ENCODE peak calls at places on chromosomes 16 and 17, in seven cellular contexts. L is thoracic aorta; E is mammary epithelial cell; J is heart right ventricle; F is CD8-positive, alpha-beta memory T cell; Q is stomach; S is Peyer's patch. D is an unnamed sample. For H3K4me1, the result is how much of the 10 kb centered on the place peaks cover.

GRCh38 chr17:17703608-17703919 is 22.3 kb downstream of the RAI1 start:
- DNase-seq in L (no peak), E (no peak), J (no peak), F (no peak), Q (no peak), S (no peak), D (no peak)

GRCh38 chr17:31802502-31802901 is 56.5 kb downstream of the COPRS start:
- DNase-seq in L (no peak), E (no peak), J (peak), F (no peak), Q (no peak), S (no peak), D (no peak)

GRCh38 chr16:62225675-62226074 is 189.4 kb upstream of the CDH8 start:
- DNase-seq in L (no peak), E (peak), J (peak), F (no peak), Q (peak), S (peak), D (peak)

GRCh38 chr17:17512866-17513265 is 16.7 kb upstream of the RASD1 start:
- DNase-seq in L (no peak), E (no peak), J (no peak), F (no peak), Q (no peak), S (no peak), D (no peak)

GRCh38 chr17:82881900-82882714 is 42.3 kb upstream of the ZNF750 start:
- DNase-seq in L (no peak), E (no peak), J (peak), F (no peak), Q (peak), S (no peak), D (no peak)

GRCh38 chr17:41937970-41938851 is 7.8 kb downstream of the ODAD4 start:
- DNase-seq in L (no peak), E (no peak), J (peak), F (no peak), Q (peak), S (no peak), D (no peak)

GRCh38 chr16:79165541-79165940 is 435.0 kb downstream of the MAF start:
- DNase-seq in L (no peak), E (no peak), J (no peak), F (no peak), Q (no peak), S (no peak), D (peak)

GRCh38 chr17:82863941-82864720 is 24.3 kb upstream of the ZNF750 start:
- DNase-seq in L (no peak), E (peak), J (no peak), F (peak), Q (peak), S (peak), D (peak)

GRCh38 chr17:55219484-55219883 is 45.3 kb upstream of the HLF start:
- DNase-seq in L (no peak), E (no peak), J (no peak), F (no peak), Q (no peak), S (no peak), D (no peak)

GRCh38 chr17:38444151-38444550 is 15.9 kb downstream of the ARHGAP23 start:
- DNase-seq in L (no peak), E (peak), J (peak), F (peak), Q (peak), S (peak), D (peak)

GRCh38 chr17:50271173-50271750 is 3.0 kb upstream of the TMEM92 start:
- DNase-seq in L (no peak), E (no peak), J (no peak), F (no peak), Q (no peak), S (no peak), D (no peak)

GRCh38 chr17:33291248-33292183 is 1.6 kb downstream of the ASIC2 start:
- DNase-seq in L (no peak), E (peak), J (peak), F (no peak), Q (no peak), S (peak), D (peak)

GRCh38 chr17:32487460-32488176 is 825 bp downstream of the CDK5R1 start:
- DNase-seq in L (no peak), E (no peak), J (no peak), F (no peak), Q (no peak), S (peak), D (no peak)

GRCh38 chr16:75244844-75245758 is 6.3 kb downstream of the BCAR1 start:
- DNase-seq in L (peak), E (peak), J (peak), F (no peak), Q (peak), S (peak), D (peak)

GRCh38 chr16:5006348-5007193 is 27.2 kb downstream of the NAGPA start:
- DNase-seq in L (no peak), E (no peak), J (no peak), F (no peak), Q (no peak), S (no peak), D (no peak)

GRCh38 chr16:18072161-18072560 is 264.4 kb downstream of the NPIPA8 start:
- DNase-seq in L (no peak), E (no peak), J (no peak), F (no peak), Q (no peak), S (no peak), D (no peak)

GRCh38 chr17:83062818-83063671 is 16.4 kb upstream of the METRNL start:
- DNase-seq in L (peak), E (no peak), J (no peak), F (no peak), Q (peak), S (peak), D (peak)

GRCh38 chr16:48164907-48165715 is 9.3 kb upstream of the ABCC12 start:
- DNase-seq in L (peak), E (peak), J (peak), F (peak), Q (peak), S (peak), D (peak)

GRCh38 chr17:29585080-29585751 is 4.2 kb downstream of the GIT1 start:
- DNase-seq in L (no peak), E (no peak), J (peak), F (no peak), Q (no peak), S (no peak), D (no peak)

GRCh38 chr17:59427425-59427921 is 96.0 kb downstream of the YPEL2 start:
- DNase-seq in L (no peak), E (peak), J (no peak), F (no peak), Q (no peak), S (no peak), D (peak)

GRCh38 chr16:56625140-56625942 is at the start of gene MT1E:
- DNase-seq in L (no peak), E (peak), J (peak), F (peak), Q (peak), S (peak), D (peak)

GRCh38 chr16:56628486-56629035 is 3.0 kb downstream of the MT1E start:
- DNase-seq in L (no peak), E (no peak), J (no peak), F (no peak), Q (no peak), S (no peak), D (no peak)

GRCh38 chr16:56629531-56629930 is 2.9 kb upstream of the MT1M start:
- DNase-seq in L (no peak), E (no peak), J (no peak), F (no peak), Q (no peak), S (no peak), D (no peak)

GRCh38 chr16:56625943-56626654 is 518 bp downstream of the MT1E start:
- DNase-seq in L (peak), E (no peak), J (peak), F (no peak), Q (no peak), S (no peak), D (peak)

GRCh38 chr16:56626685-56627084 is 1.1 kb downstream of the MT1E start:
- DNase-seq in L (no peak), E (no peak), J (no peak), F (no peak), Q (no peak), S (no peak), D (no peak)
- H3K27ac ChIP-seq in L (peak), E (peak), J (peak), F (no peak), Q (peak), S (no peak), D (peak)

DNA sequence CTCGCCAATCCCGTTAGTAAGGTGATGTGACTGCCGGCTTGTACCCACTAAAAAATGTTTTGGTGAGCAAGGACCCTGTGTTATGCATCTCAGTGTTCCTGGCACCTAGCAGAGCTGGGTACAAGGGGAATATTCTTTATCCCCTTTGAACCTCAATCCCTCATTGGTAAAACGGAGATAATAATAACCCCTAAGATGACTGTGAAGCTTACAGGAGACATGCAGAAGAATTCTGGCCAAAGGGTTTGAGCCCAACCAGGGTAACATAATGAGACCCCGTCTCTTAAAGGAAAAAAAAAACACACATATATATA is 896 bp downstream of the GGA2 start:
- DNase-seq in L (no peak), E (no peak), J (no peak), F (no peak), Q (no peak), S (no peak), D (no peak)
- H3K4me1 ChIP-seq in L (half or more), E (under half), J (under half), F (half or more), Q (under half), S (under half), D (under half)

GRCh38 chr17:40074871-40075215 is 12.1 kb downstream of the THRA start:
- DNase-seq in L (no peak), E (no peak), J (no peak), F (no peak), Q (no peak), S (no peak), D (no peak)
- H3K27ac ChIP-seq in L (peak), E (no peak), J (peak), F (no peak), Q (peak), S (peak), D (peak)

DNA sequence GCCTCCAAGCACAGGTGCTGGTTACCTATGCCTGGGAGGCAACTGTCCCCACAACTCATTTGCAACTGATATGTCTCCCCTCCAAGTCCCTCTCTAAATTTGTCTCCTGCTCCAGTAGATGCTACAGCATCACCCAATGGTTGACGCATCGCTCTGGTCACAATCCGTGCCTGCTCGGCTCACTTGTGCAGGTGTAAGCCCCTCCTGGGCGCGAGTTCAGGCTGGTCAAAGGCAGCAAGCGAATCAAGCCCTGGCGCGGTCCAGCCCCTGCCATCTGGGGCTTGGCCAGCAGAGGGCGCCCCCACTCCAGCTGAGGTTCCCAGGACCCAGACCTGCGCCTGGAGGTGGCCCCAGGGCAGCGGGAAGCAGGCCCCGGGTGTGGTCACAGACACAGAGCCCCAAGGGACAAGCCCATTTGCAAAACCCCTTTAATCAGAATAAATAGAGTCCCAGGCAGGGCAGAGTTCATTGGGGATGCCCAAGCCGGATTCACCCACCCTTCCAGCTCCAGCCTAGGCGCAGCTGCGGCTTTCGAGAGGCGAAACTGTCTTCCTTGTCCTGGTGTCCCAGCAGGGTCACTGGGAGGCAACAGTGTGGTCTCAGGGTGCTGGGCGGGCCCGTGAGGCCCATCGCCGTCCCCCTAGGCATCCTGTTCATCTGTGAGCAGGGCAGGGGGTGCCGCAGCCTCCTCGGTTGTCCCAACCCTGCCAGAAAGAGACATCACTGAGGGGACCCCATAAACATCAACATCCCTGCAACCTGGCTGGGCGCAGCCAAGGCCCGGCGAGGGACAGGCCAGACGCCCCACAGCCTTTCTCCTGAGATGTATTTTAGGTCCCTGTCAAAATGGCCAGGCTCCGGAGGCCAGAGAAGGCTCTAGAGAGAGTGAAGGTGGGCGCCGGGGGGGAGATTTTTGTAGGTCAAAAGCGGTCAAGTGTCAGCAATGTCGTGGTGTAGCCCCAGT is 15.8 kb downstream of the TMC6 start:
- DNase-seq in L (no peak), E (peak), J (peak), F (peak), Q (peak), S (peak), D (peak)
- H3K4me1 ChIP-seq in L (under half), E (under half), J (under half), F (under half), Q (under half), S (under half), D (under half)

DNA sequence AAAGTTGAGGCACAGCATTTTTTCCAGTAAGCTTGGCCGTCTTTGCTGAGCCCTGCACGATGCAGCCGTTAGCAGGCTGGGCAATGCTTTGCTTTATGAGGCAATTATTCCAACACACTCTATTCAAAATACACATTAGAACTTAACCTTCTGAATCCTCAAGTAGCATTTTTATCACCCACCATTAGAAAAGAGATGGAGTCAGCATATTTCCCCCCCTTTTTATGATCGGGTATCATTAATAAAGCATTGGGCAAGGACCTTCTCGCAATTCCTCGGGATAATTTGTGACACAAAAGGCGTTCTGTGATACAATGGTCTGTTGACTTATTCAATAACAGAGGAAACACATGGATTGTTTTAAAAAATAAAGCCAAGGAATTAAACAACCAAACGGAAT is 374.5 kb upstream of the RBFOX1 start:
- DNase-seq in L (no peak), E (no peak), J (no peak), F (no peak), Q (no peak), S (no peak), D (no peak)
- H3K27ac ChIP-seq in L (no peak), E (no peak), J (no peak), F (no peak), Q (no peak), S (no peak), D (no peak)

GRCh38 chr16:85650864-85651811 is 37.6 kb downstream of the GINS2 start:
- DNase-seq in L (no peak), E (no peak), J (peak), F (no peak), Q (peak), S (no peak), D (peak)

GRCh38 chr16:85651822-85652430 is 36.8 kb downstream of the GINS2 start:
- DNase-seq in L (no peak), E (no peak), J (peak), F (no peak), Q (no peak), S (no peak), D (no peak)

GRCh38 chr16:85648782-85649181 is 35.7 kb downstream of the GSE1 start:
- DNase-seq in L (no peak), E (no peak), J (no peak), F (no peak), Q (no peak), S (no peak), D (no peak)

GRCh38 chr16:85649411-85649977 is 36.4 kb downstream of the GSE1 start:
- DNase-seq in L (no peak), E (no peak), J (no peak), F (no peak), Q (no peak), S (no peak), D (no peak)

DNA sequence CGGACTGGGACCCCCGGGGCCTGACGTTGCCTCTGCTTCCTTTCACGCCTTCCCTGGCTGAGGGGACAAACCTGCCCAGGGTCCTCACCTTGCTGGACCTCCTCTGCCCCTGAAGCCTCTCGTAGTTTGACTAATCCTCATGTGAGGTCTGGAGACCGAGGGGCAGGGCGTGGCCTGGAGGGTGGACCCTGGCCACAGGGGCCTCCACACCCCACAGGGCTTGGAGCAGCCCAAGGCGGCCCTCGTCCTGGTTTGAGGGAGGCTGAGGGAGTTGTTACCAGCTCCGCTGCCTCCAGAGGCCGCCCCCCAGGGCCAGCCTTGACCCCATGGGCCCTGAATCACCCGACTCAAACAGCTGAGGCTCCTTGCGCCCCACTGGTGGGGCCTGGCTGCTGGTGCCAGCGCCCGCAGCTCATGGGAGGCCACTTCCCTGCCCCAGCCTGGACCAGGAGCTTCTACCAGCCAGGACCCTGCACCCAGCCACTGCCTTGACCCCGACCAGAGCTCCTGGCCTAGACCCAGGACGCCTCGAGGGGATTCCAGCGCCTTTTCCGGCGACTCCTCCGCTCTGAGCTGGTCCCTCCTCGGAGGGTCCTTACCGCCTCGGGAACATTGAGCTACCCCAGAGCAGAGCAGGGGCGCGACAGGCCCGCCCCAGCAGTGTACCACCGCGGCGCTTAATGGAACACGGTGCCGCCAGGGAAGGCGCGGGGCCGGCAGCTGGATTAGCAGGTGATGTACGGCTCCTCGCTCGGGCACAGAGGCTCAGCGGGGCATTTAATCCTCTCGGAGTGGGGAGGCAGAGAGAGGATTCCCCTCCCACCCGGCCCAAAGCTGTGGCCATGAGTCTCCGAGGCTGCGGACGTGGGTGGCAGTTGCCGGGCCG is 37.1 kb downstream of the GSE1 start:
- DNase-seq in L (no peak), E (no peak), J (no peak), F (no peak), Q (no peak), S (no peak), D (no peak)
- H3K4me1 ChIP-seq in L (under half), E (under half), J (under half), F (under half), Q (under half), S (under half), D (under half)

GRCh38 chr16:68367891-68368601 is 57.2 kb downstream of the PRMT7 start:
- DNase-seq in L (no peak), E (no peak), J (no peak), F (no peak), Q (no peak), S (no peak), D (no peak)
- H3K27ac ChIP-seq in L (no peak), E (no peak), J (no peak), F (no peak), Q (no peak), S (no peak), D (no peak)

GRCh38 chr17:284676-285355 is 67.8 kb downstream of the RPH3AL start:
- DNase-seq in L (no peak), E (no peak), J (no peak), F (no peak), Q (no peak), S (no peak), D (no peak)
- H3K4me1 ChIP-seq in L (under half), E (under half), J (under half), F (under half), Q (under half), S (under half), D (under half)

GRCh38 chr17:62649570-62649969 is 22.1 kb downstream of the MRC2 start:
- DNase-seq in L (no peak), E (no peak), J (no peak), F (no peak), Q (no peak), S (no peak), D (no peak)
- H3K27ac ChIP-seq in L (peak), E (no peak), J (peak), F (no peak), Q (no peak), S (no peak), D (no peak)

GRCh38 chr17:76543482-76544122 is 3.8 kb downstream of the PRCD start:
- DNase-seq in L (no peak), E (no peak), J (no peak), F (no peak), Q (no peak), S (no peak), D (no peak)

GRCh38 chr17:76544123-76544915 is 4.5 kb downstream of the PRCD start:
- DNase-seq in L (no peak), E (no peak), J (peak), F (no peak), Q (no peak), S (peak), D (no peak)

GRCh38 chr17:76541739-76542450 is 2.1 kb downstream of the PRCD start:
- DNase-seq in L (no peak), E (no peak), J (no peak), F (no peak), Q (no peak), S (no peak), D (no peak)

GRCh38 chr17:76542984-76543383 is 3.1 kb downstream of the PRCD start:
- DNase-seq in L (no peak), E (no peak), J (no peak), F (no peak), Q (no peak), S (no peak), D (no peak)

DNA sequence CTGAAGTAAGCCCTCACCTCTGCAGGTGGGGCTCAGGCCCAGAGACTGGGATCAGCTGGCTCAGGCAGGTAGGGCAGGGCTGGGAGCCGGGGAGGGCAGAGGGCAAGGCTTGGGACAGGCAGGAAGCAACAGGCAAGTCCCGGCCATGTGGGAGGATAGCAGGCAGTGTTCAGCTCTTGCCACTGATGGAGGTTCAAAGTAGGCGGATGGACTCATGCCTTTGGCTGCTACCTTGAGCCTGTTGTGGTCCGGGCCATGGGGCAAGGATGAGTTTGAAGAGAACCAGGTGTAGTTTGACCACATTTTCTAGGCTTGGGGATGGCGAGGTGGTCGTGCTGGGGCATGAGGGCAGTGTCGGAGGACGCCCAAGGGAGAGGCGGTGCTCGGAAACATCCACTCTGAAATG is 2.7 kb downstream of the PRCD start:
- DNase-seq in L (no peak), E (no peak), J (no peak), F (no peak), Q (no peak), S (no peak), D (no peak)
- H3K4me1 ChIP-seq in L (under half), E (under half), J (half or more), F (under half), Q (under half), S (half or more), D (half or more)